ENCODE peak calls at places on chromosomes 13 and 19, in four cellular contexts. T is HL-60, P is GM23338, G is HCT116. N is an unnamed sample.

GRCh38 chr19:32219881-32220552 is 125.4 kb upstream of the ZNF507 start:
- DNase-seq in G (no peak), P (no peak), T (no peak), N (no peak)

GRCh38 chr13:76856141-76856571 is 30.0 kb downstream of the KCTD12 start:
- DNase-seq in P (no peak), G (no peak), T (no peak), N (no peak)

GRCh38 chr13:46804391-46804815 is 7.4 kb upstream of the ESD start:
- DNase-seq in G (peak; percentile 64), T (no peak), P (no peak), N (no peak)

GRCh38 chr13:95709101-95709500 is 32.2 kb downstream of the DNAJC3 start:
- DNase-seq in T (no peak), P (no peak), G (no peak), N (no peak)

GRCh38 chr19:37991176-37991835 is 84.3 kb downstream of the SIPA1L3 start:
- DNase-seq in P (no peak), T (no peak), G (no peak), N (peak; percentile 47)

GRCh38 chr19:23052349-23052748 is 49.4 kb upstream of the ZNF728 start:
- DNase-seq in P (peak; percentile 19), T (no peak), G (no peak), N (no peak)

GRCh38 chr13:90185734-90186133 is 1161.8 kb upstream of the MIR17HG start:
- DNase-seq in T (no peak), P (no peak), G (no peak), N (no peak)

GRCh38 chr19:20612711-20613316 is 47.2 kb upstream of the ZNF737 start:
- DNase-seq in T (no peak), G (no peak), P (no peak), N (no peak)

GRCh38 chr13:110564472-110564985 is 3.0 kb upstream of the RAB20 start:
- DNase-seq in T (no peak), G (no peak), P (no peak), N (no peak)

GRCh38 chr19:49738242-49738641 is 24.9 kb downstream of the TSKS start:
- DNase-seq in P (no peak), T (no peak), G (no peak), N (no peak)

GRCh38 chr13:28492527-28493367 is 2.2 kb downstream of the FLT1 start:
- DNase-seq in T (no peak), P (peak; percentile 63), G (no peak), N (no peak)

GRCh38 chr19:50008532-50008931 is 16.6 kb downstream of the VRK3 start:
- DNase-seq in G (no peak), P (peak; percentile 90), T (peak; percentile 18), N (no peak)

GRCh38 chr13:36839281-36839680 is 20.3 kb downstream of the RFXAP start:
- DNase-seq in T (no peak), P (no peak), G (no peak), N (no peak)

GRCh38 chr19:35757231-35757748 is 461 bp upstream of the HSPB6 start:
- DNase-seq in T (no peak), P (peak; percentile 52), G (no peak), N (peak; percentile 87)

GRCh38 chr19:51339313-51339686 is 2.6 kb downstream of the VSIG10L start:
- DNase-seq in G (no peak), T (peak; percentile 23), P (peak; percentile 91), N (no peak)

GRCh38 chr13:19062019-19062646 is 119.5 kb downstream of the TUBA3C start:
- DNase-seq in G (no peak), P (no peak), T (no peak), N (no peak)

GRCh38 chr13:76641056-76641455 is 245.1 kb downstream of the KCTD12 start:
- DNase-seq in T (no peak), P (no peak), G (no peak), N (no peak)

GRCh38 chr13:80379245-80379644 is 38.3 kb upstream of the SPRY2 start:
- DNase-seq in G (no peak), P (no peak), T (no peak), N (no peak)

GRCh38 chr13:29402168-29402621 is 193.3 kb downstream of the SLC7A1 start:
- DNase-seq in G (no peak), P (no peak), T (no peak), N (no peak)

GRCh38 chr19:29843180-29844051 is 31.6 kb downstream of the CCNE1 start:
- DNase-seq in G (no peak), T (peak; percentile 56), P (peak; percentile 60), N (peak; percentile 88)

GRCh38 chr13:34040863-34041262 is 222.9 kb downstream of the RFC3 start:
- DNase-seq in T (no peak), G (no peak), P (no peak), N (no peak)

GRCh38 chr13:34037636-34038325 is 219.8 kb downstream of the RFC3 start:
- DNase-seq in T (no peak), P (peak; percentile 34), G (no peak), N (no peak)

GRCh38 chr13:34039678-34040077 is 221.7 kb downstream of the RFC3 start:
- DNase-seq in G (no peak), T (no peak), P (no peak), N (no peak)

GRCh38 chr13:34035676-34036325 is 217.9 kb downstream of the RFC3 start:
- DNase-seq in G (no peak), T (no peak), P (no peak), N (no peak)

GRCh38 chr13:34038326-34039068 is 220.5 kb downstream of the RFC3 start:
- DNase-seq in G (no peak), T (no peak), P (no peak), N (no peak)
- H3K27ac ChIP-seq in G (no peak overlapping the region), T (no peak overlapping the region), P (no peak overlapping the region), N (no peak overlapping the region)

DNA sequence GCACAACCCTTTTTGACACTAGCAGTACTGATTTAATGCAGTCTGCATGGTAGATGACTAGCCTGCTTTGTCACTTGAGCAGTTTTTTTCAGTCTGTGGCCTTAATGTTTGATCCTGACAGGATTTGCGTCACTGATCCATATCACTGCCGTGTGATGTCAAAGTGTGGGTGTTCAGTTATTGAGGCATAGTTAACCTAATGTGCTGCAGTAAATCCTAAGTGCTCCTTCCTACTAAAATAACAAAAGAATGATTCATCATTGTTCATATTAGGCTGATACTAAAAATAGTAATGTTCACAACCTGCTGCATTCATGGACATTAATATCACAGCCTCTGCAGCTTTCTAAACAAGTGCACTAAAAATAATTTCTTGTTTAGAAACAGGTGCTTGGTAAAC is 121.9 kb upstream of the MLNR start:
- DNase-seq in P (no peak), T (no peak), G (peak; percentile 81), N (no peak)
- TF ChIP-seq POLR2AphosphoS5 in P (no peak), T (no peak), G (no peak), N (peak; percentile 63)

DNA sequence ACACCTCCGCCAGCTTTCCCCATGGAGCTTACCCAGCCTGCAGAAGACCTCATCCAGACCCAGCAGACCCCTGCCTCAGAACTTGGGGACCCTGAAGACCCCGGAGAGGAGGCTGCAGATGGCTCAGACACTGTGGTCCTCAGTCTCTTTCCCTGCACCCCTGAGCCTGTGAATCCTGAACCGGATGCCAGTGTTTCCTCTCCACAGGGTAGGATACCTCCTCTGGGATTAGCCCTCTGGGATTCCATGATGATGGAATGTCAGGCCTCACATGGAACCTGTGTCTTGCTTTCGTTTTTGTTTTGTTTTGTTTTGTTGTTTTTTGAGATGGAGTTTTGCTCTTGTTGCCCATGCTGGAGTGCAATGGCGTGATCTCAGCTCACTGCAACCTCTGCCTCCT is 1.9 kb downstream of the RFXANK start:
- DNase-seq in P (no peak), G (no peak), T (no peak), N (no peak)
- H3K27ac ChIP-seq in P (no peak overlapping the region), G (peak overlapping the region; percentile 84), T (peak overlapping the region; percentile 100), N (peak overlapping the region; percentile 100)

DNA sequence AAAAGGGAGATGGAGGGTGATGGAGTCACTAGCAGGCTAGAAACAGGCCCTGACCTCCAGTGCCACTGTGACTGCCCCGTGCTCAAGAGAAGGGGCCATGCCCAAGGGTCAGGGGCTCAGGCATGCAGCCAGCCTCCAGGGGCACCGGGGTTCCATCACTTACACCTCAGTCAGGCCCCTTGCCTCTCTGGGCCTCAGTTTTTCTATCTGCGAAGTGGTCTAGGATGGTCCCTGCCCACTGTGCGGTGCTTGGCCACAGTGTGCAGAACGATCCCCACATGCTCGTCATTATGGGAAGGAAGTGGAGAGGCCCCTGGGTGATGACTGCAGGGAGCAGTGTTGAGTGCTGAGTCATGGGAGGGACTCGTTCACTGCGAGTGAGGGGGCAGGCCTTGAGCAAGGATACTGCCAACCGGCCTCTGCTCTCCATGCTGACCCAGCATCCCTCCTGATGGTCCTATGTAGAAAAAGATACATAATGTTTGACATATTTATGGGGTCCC is 23.1 kb downstream of the TMED1 start:
- DNase-seq in P (no peak), T (peak; percentile 94), G (no peak), N (peak; percentile 85)
- TF ChIP-seq POLR2AphosphoS5 in P (no peak), T (peak; percentile 83), G (no peak), N (peak; percentile 70)

GRCh38 chr19:4929186-4929585 is 19.9 kb downstream of the UHRF1 start:
- DNase-seq in G (no peak), T (no peak), P (no peak), N (no peak)
- H3K27ac ChIP-seq in G (no peak overlapping the region), T (no peak overlapping the region), P (no peak overlapping the region), N (no peak overlapping the region)

GRCh38 chr13:20127563-20128458 is 33.0 kb downstream of the GJA3 start:
- DNase-seq in G (no peak), P (peak; percentile 68), T (peak; percentile 72), N (peak; percentile 82)
- TF ChIP-seq POLR2AphosphoS5 in G (peak; percentile 56), P (peak; percentile 58), T (peak; percentile 75), N (peak; percentile 58)

DNA sequence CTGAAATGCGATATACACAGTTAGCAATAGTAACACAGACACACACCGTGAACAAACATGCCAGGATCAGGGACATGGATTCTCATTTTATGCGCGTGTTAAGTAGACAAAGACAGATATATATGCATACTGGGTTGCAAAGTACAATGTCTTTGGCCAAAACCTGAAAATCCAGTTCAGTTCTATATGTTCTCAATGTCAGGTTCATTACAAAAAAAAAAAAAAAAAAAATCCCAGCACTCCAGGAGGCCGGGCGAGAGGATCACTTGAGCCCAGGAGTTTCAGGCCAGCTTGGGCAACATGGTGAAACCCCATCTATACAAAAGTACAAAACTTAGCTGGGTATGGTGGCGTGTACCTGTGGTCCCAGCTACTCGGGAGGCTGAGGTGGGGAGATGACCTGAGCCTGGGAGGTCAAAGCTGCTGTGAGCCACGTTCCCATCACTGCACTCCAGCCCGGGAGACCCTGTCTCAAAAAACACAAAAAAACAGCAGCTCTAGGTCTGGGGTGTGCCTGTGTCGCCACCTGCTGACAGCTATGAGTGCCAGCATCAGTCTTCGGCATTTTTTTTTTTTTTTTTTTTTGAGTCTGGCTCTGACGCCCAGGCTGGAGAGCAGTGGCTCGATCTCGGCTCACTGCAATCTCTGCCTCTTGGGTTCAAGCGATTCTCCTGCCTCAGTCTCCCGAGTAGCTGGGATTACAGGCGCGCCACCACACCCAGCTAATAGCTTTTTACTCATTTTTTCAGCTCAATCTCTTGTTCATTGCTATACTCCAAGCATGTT is 10.3 kb downstream of the AP2S1 start:
- DNase-seq in P (peak; percentile 90), G (no peak), T (peak; percentile 30), N (peak; percentile 79)
- H3K27ac ChIP-seq in P (peak overlapping the region; percentile 90), G (peak overlapping the region; percentile 3), T (no peak overlapping the region), N (peak overlapping the region; percentile 54)

N was measured in spleen.